ENCODE peak calls at places on chromosomes 16 and 17, in four cellular contexts. One of them, this sample, is unnamed.

GRCh38 chr16:49723310-49723709 is 132.6 kb downstream of the ZNF423 start:
- DNase-seq in cardiac fibroblast: no peak
- DNase-seq in colonic mucosa: no peak
- DNase-seq in right lobe of liver: no peak
- DNase-seq in this sample: no peak

GRCh38 chr16:53803998-53804397 is 100.0 kb downstream of the FTO start:
- DNase-seq in cardiac fibroblast: no peak
- DNase-seq in colonic mucosa: no peak
- DNase-seq in right lobe of liver: no peak
- DNase-seq in this sample: no peak

GRCh38 chr16:4064950-4065352 is 51.3 kb downstream of the ADCY9 start:
- DNase-seq in cardiac fibroblast: no peak
- DNase-seq in colonic mucosa: no peak
- DNase-seq in right lobe of liver: peak; percentile 49
- DNase-seq in this sample: no peak

GRCh38 chr17:7839890-7840260 is 5.9 kb downstream of the KDM6B start:
- DNase-seq in cardiac fibroblast: peak; percentile 36
- DNase-seq in colonic mucosa: no peak
- DNase-seq in right lobe of liver: no peak
- DNase-seq in this sample: peak; percentile 54

GRCh38 chr16:86919073-86919472 is 340.7 kb downstream of the FOXL1 start:
- DNase-seq in cardiac fibroblast: no peak
- DNase-seq in colonic mucosa: no peak
- DNase-seq in right lobe of liver: no peak
- DNase-seq in this sample: no peak

GRCh38 chr16:5678371-5678770 is 580.8 kb upstream of the EEF2KMT start:
- DNase-seq in cardiac fibroblast: no peak
- DNase-seq in colonic mucosa: no peak
- DNase-seq in right lobe of liver: no peak
- DNase-seq in this sample: no peak

GRCh38 chr17:42010898-42011516 is 6.2 kb downstream of the DNAJC7 start:
- DNase-seq in cardiac fibroblast: peak; percentile 68
- DNase-seq in colonic mucosa: no peak
- DNase-seq in right lobe of liver: no peak
- DNase-seq in this sample: no peak

GRCh38 chr16:8751481-8752311 is 45.7 kb downstream of the TMEM186 start:
- DNase-seq in cardiac fibroblast: peak; percentile 66
- DNase-seq in colonic mucosa: no peak
- DNase-seq in right lobe of liver: no peak
- DNase-seq in this sample: peak; percentile 83

GRCh38 chr16:78094998-78095397 is 4.5 kb upstream of the WWOX start:
- DNase-seq in cardiac fibroblast: no peak
- DNase-seq in colonic mucosa: no peak
- DNase-seq in right lobe of liver: no peak
- DNase-seq in this sample: no peak

GRCh38 chr17:80331820-80332219 is 71.2 kb downstream of the RNF213 start:
- DNase-seq in cardiac fibroblast: no peak
- DNase-seq in colonic mucosa: no peak
- DNase-seq in right lobe of liver: no peak
- DNase-seq in this sample: no peak

GRCh38 chr17:28908640-28909098 is 5.8 kb upstream of the DHRS13 start:
- DNase-seq in cardiac fibroblast: peak; percentile 49
- DNase-seq in colonic mucosa: peak; percentile 56
- DNase-seq in right lobe of liver: no peak
- DNase-seq in this sample: peak; percentile 68

GRCh38 chr16:13909872-13910303 is 10.1 kb upstream of the ERCC4 start:
- DNase-seq in cardiac fibroblast: peak; percentile 91
- DNase-seq in colonic mucosa: no peak
- DNase-seq in right lobe of liver: peak; percentile 89
- DNase-seq in this sample: peak; percentile 86

GRCh38 chr17:20063665-20064648 is 54.8 kb downstream of the SPECC1 start:
- DNase-seq in cardiac fibroblast: peak; percentile 94
- DNase-seq in colonic mucosa: peak; percentile 51
- DNase-seq in right lobe of liver: no peak
- DNase-seq in this sample: peak; percentile 95

GRCh38 chr17:48215583-48216139 is 108.1 kb downstream of the SNX11 start:
- DNase-seq in cardiac fibroblast: peak; percentile 65
- DNase-seq in colonic mucosa: peak; percentile 26
- DNase-seq in right lobe of liver: no peak
- DNase-seq in this sample: peak; percentile 46

GRCh38 chr16:23014592-23014991 is 134.7 kb downstream of the USP31 start:
- DNase-seq in cardiac fibroblast: no peak
- DNase-seq in colonic mucosa: no peak
- DNase-seq in right lobe of liver: no peak
- DNase-seq in this sample: no peak

DNA sequence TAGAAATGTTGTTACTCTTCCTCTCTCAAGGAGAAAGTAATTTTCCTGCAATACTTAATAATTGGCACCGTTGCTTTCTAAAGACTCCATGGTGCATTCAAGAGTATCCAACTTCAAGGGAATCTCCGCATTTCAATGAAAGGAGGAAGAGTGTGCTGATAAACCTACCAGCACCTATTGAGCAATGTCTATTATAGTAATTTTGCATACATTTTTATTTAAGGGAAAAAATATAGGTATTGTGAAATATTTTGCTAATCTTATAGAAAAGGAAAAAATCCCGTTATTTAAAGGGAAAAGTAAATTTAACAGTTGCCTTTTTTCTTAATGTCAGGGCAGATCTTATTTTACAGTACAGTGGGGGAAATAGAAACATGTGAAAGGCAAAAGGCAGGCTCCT is 1.1 kb upstream of the TMEM106A start:
- DNase-seq in cardiac fibroblast: no peak
- DNase-seq in colonic mucosa: no peak
- DNase-seq in right lobe of liver: no peak
- DNase-seq in this sample: no peak
- H3K4me3 ChIP-seq in cardiac fibroblast: no peak overlapping the region
- H3K4me3 ChIP-seq in colonic mucosa: no peak overlapping the region
- H3K4me3 ChIP-seq in right lobe of liver: no peak overlapping the region
- H3K4me3 ChIP-seq in this sample: no peak overlapping the region

GRCh38 chr16:57527027-57527426 is 9.3 kb downstream of the CCDC102A start:
- DNase-seq in cardiac fibroblast: no peak
- DNase-seq in colonic mucosa: no peak
- DNase-seq in right lobe of liver: no peak
- DNase-seq in this sample: no peak
- TF ChIP-seq CTCF in cardiac fibroblast: no peak
- TF ChIP-seq CTCF in colonic mucosa: no peak
- TF ChIP-seq CTCF in right lobe of liver: no peak
- TF ChIP-seq CTCF in this sample: no peak

DNA sequence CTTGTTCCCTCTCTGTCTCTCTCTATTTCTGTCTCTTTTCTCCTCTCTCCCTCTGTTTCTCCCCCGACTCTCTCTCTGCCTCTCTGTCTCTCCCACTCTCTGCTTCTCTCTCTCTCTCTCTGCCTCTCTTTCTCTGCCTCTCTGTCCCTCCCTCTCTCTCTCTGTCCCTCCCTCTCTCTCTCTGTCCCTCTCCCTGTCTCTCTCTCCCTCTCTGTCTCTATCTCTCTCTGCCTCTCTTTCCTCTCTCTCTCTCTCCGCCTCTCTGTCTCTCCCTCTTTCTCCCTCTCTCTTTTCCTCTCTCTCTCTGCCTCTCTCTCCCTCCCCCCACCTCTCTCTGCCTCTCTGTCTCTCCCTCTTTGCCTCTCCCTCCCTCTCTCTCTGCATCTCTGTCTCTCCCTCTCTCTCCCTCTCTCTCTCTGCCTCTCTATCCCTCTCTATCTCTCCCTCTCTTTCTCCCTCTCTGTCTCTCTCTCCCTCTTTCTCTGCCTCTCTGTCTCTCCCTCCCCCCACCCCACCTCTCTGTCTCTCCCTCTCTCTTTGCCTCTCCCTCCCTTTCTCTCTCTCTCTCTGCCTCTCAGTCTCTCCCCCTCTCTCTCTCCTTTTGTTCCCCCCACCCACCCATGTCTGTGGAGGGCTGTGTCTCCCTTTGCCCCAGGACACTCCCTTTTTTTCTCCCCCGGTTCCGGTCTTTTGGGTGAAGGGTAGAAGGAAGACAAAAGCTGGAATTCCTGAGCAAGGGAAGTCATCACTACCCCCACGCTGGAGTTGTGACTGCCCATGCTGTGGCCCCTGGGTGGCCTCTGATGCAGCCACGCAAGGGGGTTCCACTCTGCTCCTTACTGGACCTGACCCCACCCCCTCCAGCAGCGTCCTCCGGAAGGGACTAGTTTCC is 27.1 kb upstream of the MGAT5B start:
- DNase-seq in cardiac fibroblast: peak; percentile 11
- DNase-seq in colonic mucosa: no peak
- DNase-seq in right lobe of liver: no peak
- DNase-seq in this sample: no peak
- H3K4me3 ChIP-seq in cardiac fibroblast: no peak overlapping the region
- H3K4me3 ChIP-seq in colonic mucosa: no peak overlapping the region
- H3K4me3 ChIP-seq in right lobe of liver: no peak overlapping the region
- H3K4me3 ChIP-seq in this sample: no peak overlapping the region

GRCh38 chr16:2512920-2513404 is 790 bp upstream of the ATP6V0C start:
- DNase-seq in cardiac fibroblast: no peak
- DNase-seq in colonic mucosa: no peak
- DNase-seq in right lobe of liver: peak; percentile 57
- DNase-seq in this sample: no peak
- TF ChIP-seq CTCF in cardiac fibroblast: no peak
- TF ChIP-seq CTCF in colonic mucosa: no peak
- TF ChIP-seq CTCF in right lobe of liver: no peak
- TF ChIP-seq CTCF in this sample: no peak